ENCODE peak calls at places on chromosomes 1 and 21, in seven cellular contexts. J, H, W, I, N, X and U are unnamed samples.

GRCh38 chr1:156496211-156496761 is 4.3 kb downstream of the MEF2D start:
- DNase-seq in N (no peak), J (no peak), H (no peak), I (no peak), W (peak; percentile 96), X (peak; percentile 80), U (no peak)

GRCh38 chr1:243253927-243254232 is 1.2 kb downstream of the CEP170 start:
- DNase-seq in J (peak; percentile 8), X (peak; percentile 43), I (no peak), W (peak; percentile 9), N (no peak), H (no peak), U (no peak)

GRCh38 chr1:226444901-226445300 is 37.0 kb upstream of the PARP1 start:
- DNase-seq in X (peak; percentile 62), N (peak; percentile 18), H (no peak), I (no peak), J (no peak), W (peak; percentile 92), U (no peak)

GRCh38 chr1:204188959-204189639 is 7.2 kb downstream of the KISS1 start:
- DNase-seq in J (no peak), N (no peak), I (no peak), X (no peak), W (no peak), H (no peak), U (no peak)

GRCh38 chr1:2231667-2232254 is 3.6 kb downstream of the SKI start:
- DNase-seq in X (no peak), J (no peak), H (peak; percentile 42), W (no peak), N (peak; percentile 68), I (no peak), U (no peak)

GRCh38 chr1:110637475-110637874 is 31.3 kb upstream of the KCNA2 start:
- DNase-seq in H (no peak), J (no peak), N (no peak), W (no peak), I (no peak), X (no peak), U (no peak)

GRCh38 chr1:16092923-16093511 is 19.6 kb upstream of the FAM131C start:
- DNase-seq in H (no peak), W (no peak), J (no peak), N (no peak), X (no peak), I (no peak), U (no peak)

GRCh38 chr1:153728305-153729066 is 636 bp downstream of the INTS3 start:
- DNase-seq in N (no peak), X (peak; percentile 64), H (no peak), W (peak; percentile 58), I (peak; percentile 33), J (peak; percentile 55), U (peak; percentile 22)

GRCh38 chr1:117070124-117070523 is 10.0 kb downstream of the TTF2 start:
- DNase-seq in H (no peak), X (no peak), N (no peak), J (no peak), I (no peak), W (no peak), U (no peak)

GRCh38 chr1:21620011-21620410 is 49.1 kb downstream of the RAP1GAP start:
- DNase-seq in X (no peak), H (no peak), W (no peak), N (no peak), I (no peak), J (no peak), U (peak; percentile 18)

GRCh38 chr1:33828654-33829053 is 35.2 kb upstream of the HMGB4 start:
- DNase-seq in X (no peak), J (no peak), I (no peak), W (no peak), H (no peak), N (no peak), U (no peak)

GRCh38 chr1:94248956-94249688 is 11.7 kb upstream of the ARHGAP29 start:
- DNase-seq in H (no peak), I (no peak), J (no peak), N (no peak), W (no peak), X (no peak), U (no peak)

GRCh38 chr1:27906764-27907163 is 28.0 kb upstream of the SMPDL3B start:
- DNase-seq in W (no peak), J (no peak), I (no peak), H (no peak), N (no peak), X (no peak), U (no peak)

GRCh38 chr1:43763497-43763973 is 56.2 kb downstream of the ST3GAL3 start:
- DNase-seq in W (peak; percentile 76), I (peak; percentile 80), H (peak; percentile 80), X (peak; percentile 84), N (peak; percentile 2), J (peak; percentile 87), U (peak; percentile 78)

GRCh38 chr21:43572443-43572842 is 86.8 kb downstream of the HSF2BP start:
- DNase-seq in X (no peak), I (no peak), W (no peak), N (no peak), H (no peak), J (no peak), U (no peak)

GRCh38 chr1:163467291-163467690 is 145.5 kb downstream of the NUF2 start:
- DNase-seq in N (no peak), W (no peak), H (no peak), I (no peak), X (no peak), J (no peak), U (no peak)